ENCODE peak calls at places on chromosome 4, in six cellular contexts. One of them, this sample, is unnamed. For H3K4me1, the result is how much of the 10 kb centered on the place peaks cover.

GRCh38 chr4:156594619-156595018 is 377.0 kb downstream of the PDGFC start:
- DNase-seq in MM.1S: no peak
- DNase-seq in endothelial cell of umbilical vein: no peak
- DNase-seq in OCI-LY7: no peak
- DNase-seq in cardiac muscle cell: peak
- DNase-seq in suprapubic skin: no peak
- DNase-seq in this sample: no peak

GRCh38 chr4:81353861-81354260 is 117.8 kb downstream of the RASGEF1B start:
- DNase-seq in MM.1S: no peak
- DNase-seq in endothelial cell of umbilical vein: no peak
- DNase-seq in OCI-LY7: no peak
- DNase-seq in cardiac muscle cell: no peak
- DNase-seq in suprapubic skin: no peak
- DNase-seq in this sample: no peak

GRCh38 chr4:78695910-78696309 is 80.2 kb upstream of the BMP2K start:
- DNase-seq in MM.1S: no peak
- DNase-seq in endothelial cell of umbilical vein: no peak
- DNase-seq in OCI-LY7: no peak
- DNase-seq in cardiac muscle cell: no peak
- DNase-seq in suprapubic skin: no peak
- DNase-seq in this sample: no peak

GRCh38 chr4:156571146-156571545 is 400.5 kb downstream of the PDGFC start:
- DNase-seq in MM.1S: no peak
- DNase-seq in endothelial cell of umbilical vein: no peak
- DNase-seq in OCI-LY7: no peak
- DNase-seq in cardiac muscle cell: peak
- DNase-seq in suprapubic skin: no peak
- DNase-seq in this sample: no peak

GRCh38 chr4:139750099-139750498 is 84.5 kb downstream of the MGST2 start:
- DNase-seq in MM.1S: no peak
- DNase-seq in endothelial cell of umbilical vein: no peak
- DNase-seq in OCI-LY7: no peak
- DNase-seq in cardiac muscle cell: no peak
- DNase-seq in suprapubic skin: no peak
- DNase-seq in this sample: no peak

GRCh38 chr4:165715989-165716388 is 157.0 kb upstream of the TLL1 start:
- DNase-seq in MM.1S: no peak
- DNase-seq in endothelial cell of umbilical vein: no peak
- DNase-seq in OCI-LY7: no peak
- DNase-seq in cardiac muscle cell: no peak
- DNase-seq in suprapubic skin: no peak
- DNase-seq in this sample: no peak

GRCh38 chr4:147837435-147837834 is 105.5 kb downstream of the ARHGAP10 start:
- DNase-seq in MM.1S: no peak
- DNase-seq in endothelial cell of umbilical vein: no peak
- DNase-seq in OCI-LY7: peak
- DNase-seq in cardiac muscle cell: no peak
- DNase-seq in suprapubic skin: no peak
- DNase-seq in this sample: no peak

GRCh38 chr4:177596035-177596434 is 153.8 kb upstream of the AGA start:
- DNase-seq in MM.1S: no peak
- DNase-seq in endothelial cell of umbilical vein: no peak
- DNase-seq in OCI-LY7: no peak
- DNase-seq in cardiac muscle cell: peak
- DNase-seq in suprapubic skin: no peak
- DNase-seq in this sample: no peak

GRCh38 chr4:24656906-24657305 is 72.6 kb upstream of the DHX15 start:
- DNase-seq in MM.1S: no peak
- DNase-seq in endothelial cell of umbilical vein: no peak
- DNase-seq in OCI-LY7: no peak
- DNase-seq in cardiac muscle cell: no peak
- DNase-seq in suprapubic skin: no peak
- DNase-seq in this sample: no peak

GRCh38 chr4:110586137-110586850 is 36.6 kb downstream of the PITX2 start:
- DNase-seq in MM.1S: peak
- DNase-seq in endothelial cell of umbilical vein: peak
- DNase-seq in OCI-LY7: peak
- DNase-seq in cardiac muscle cell: peak
- DNase-seq in suprapubic skin: no peak
- DNase-seq in this sample: no peak

GRCh38 chr4:108068422-108068821 is 78.7 kb downstream of the HADH start:
- DNase-seq in MM.1S: peak
- DNase-seq in endothelial cell of umbilical vein: no peak
- DNase-seq in OCI-LY7: no peak
- DNase-seq in cardiac muscle cell: no peak
- DNase-seq in suprapubic skin: no peak
- DNase-seq in this sample: no peak

GRCh38 chr4:138702471-138702870 is 313.1 kb upstream of the NOCT start:
- DNase-seq in MM.1S: no peak
- DNase-seq in endothelial cell of umbilical vein: no peak
- DNase-seq in OCI-LY7: no peak
- DNase-seq in cardiac muscle cell: no peak
- DNase-seq in suprapubic skin: no peak
- DNase-seq in this sample: no peak

GRCh38 chr4:165398570-165398969 is 19.8 kb downstream of the CPE start:
- DNase-seq in MM.1S: no peak
- DNase-seq in endothelial cell of umbilical vein: peak
- DNase-seq in OCI-LY7: peak
- DNase-seq in cardiac muscle cell: peak
- DNase-seq in suprapubic skin: no peak
- DNase-seq in this sample: no peak

GRCh38 chr4:16140520-16141249 is 56.9 kb upstream of the PROM1 start:
- DNase-seq in MM.1S: no peak
- DNase-seq in endothelial cell of umbilical vein: peak
- DNase-seq in OCI-LY7: no peak
- DNase-seq in cardiac muscle cell: peak
- DNase-seq in suprapubic skin: no peak
- DNase-seq in this sample: no peak

GRCh38 chr4:136495076-136495475 is 1037.2 kb downstream of the PCDH18 start:
- DNase-seq in MM.1S: no peak
- DNase-seq in endothelial cell of umbilical vein: no peak
- DNase-seq in OCI-LY7: no peak
- DNase-seq in cardiac muscle cell: no peak
- DNase-seq in suprapubic skin: no peak
- DNase-seq in this sample: no peak

GRCh38 chr4:182768821-182769220 is 148.4 kb downstream of the DCTD start:
- DNase-seq in MM.1S: no peak
- DNase-seq in endothelial cell of umbilical vein: no peak
- DNase-seq in OCI-LY7: no peak
- DNase-seq in cardiac muscle cell: no peak
- DNase-seq in suprapubic skin: no peak
- DNase-seq in this sample: no peak

GRCh38 chr4:76981649-76982048 is 32.1 kb downstream of the SEPTIN11 start:
- DNase-seq in MM.1S: no peak
- DNase-seq in endothelial cell of umbilical vein: no peak
- DNase-seq in OCI-LY7: no peak
- DNase-seq in cardiac muscle cell: no peak
- DNase-seq in suprapubic skin: no peak
- DNase-seq in this sample: no peak
- H3K4me1 ChIP-seq in MM.1S: under half
- H3K4me1 ChIP-seq in endothelial cell of umbilical vein: half or more
- H3K4me1 ChIP-seq in OCI-LY7: under half
- H3K4me1 ChIP-seq in cardiac muscle cell: under half
- H3K4me1 ChIP-seq in suprapubic skin: under half
- H3K4me1 ChIP-seq in this sample: under half

GRCh38 chr4:59175588-59175987 is 2024.5 kb upstream of the ADGRL3 start:
- DNase-seq in MM.1S: no peak
- DNase-seq in endothelial cell of umbilical vein: no peak
- DNase-seq in OCI-LY7: no peak
- DNase-seq in cardiac muscle cell: no peak
- DNase-seq in suprapubic skin: no peak
- DNase-seq in this sample: no peak

GRCh38 chr4:59180161-59180560 is 2020.0 kb upstream of the ADGRL3 start:
- DNase-seq in MM.1S: no peak
- DNase-seq in endothelial cell of umbilical vein: no peak
- DNase-seq in OCI-LY7: no peak
- DNase-seq in cardiac muscle cell: no peak
- DNase-seq in suprapubic skin: no peak
- DNase-seq in this sample: no peak

GRCh38 chr4:59180969-59181368 is 2019.2 kb upstream of the ADGRL3 start:
- DNase-seq in MM.1S: peak
- DNase-seq in endothelial cell of umbilical vein: no peak
- DNase-seq in OCI-LY7: no peak
- DNase-seq in cardiac muscle cell: no peak
- DNase-seq in suprapubic skin: no peak
- DNase-seq in this sample: no peak

DNA sequence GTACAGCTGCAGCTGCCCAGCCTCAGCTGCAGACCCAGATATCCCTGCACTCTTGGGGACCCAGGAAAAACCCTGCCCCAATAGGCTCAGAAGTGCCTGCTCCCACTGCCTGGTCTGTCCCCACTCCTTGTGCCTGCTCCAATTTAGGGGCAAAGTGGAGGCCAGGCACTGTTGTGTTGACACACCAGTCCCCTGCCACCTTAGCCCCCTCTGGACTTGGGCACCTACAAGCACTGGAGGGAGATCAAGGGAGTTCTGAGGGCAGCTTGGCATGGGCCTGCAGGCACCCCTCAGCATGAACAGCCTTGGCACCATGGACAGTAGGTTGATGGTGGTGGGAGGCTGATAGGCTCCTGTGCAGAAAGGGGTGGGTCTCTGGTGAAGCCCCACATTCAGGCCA is 2020.8 kb upstream of the ADGRL3 start:
- DNase-seq in MM.1S: no peak
- DNase-seq in endothelial cell of umbilical vein: no peak
- DNase-seq in OCI-LY7: no peak
- DNase-seq in cardiac muscle cell: no peak
- DNase-seq in suprapubic skin: no peak
- DNase-seq in this sample: no peak
- H3K27ac ChIP-seq in MM.1S: no peak
- H3K27ac ChIP-seq in endothelial cell of umbilical vein: no peak
- H3K27ac ChIP-seq in OCI-LY7: no peak
- H3K27ac ChIP-seq in cardiac muscle cell: no peak
- H3K27ac ChIP-seq in suprapubic skin: no peak
- H3K27ac ChIP-seq in this sample: no peak

GRCh38 chr4:185592845-185593488 is 57.7 kb upstream of the PDLIM3 start:
- DNase-seq in MM.1S: peak
- DNase-seq in endothelial cell of umbilical vein: no peak
- DNase-seq in OCI-LY7: peak
- DNase-seq in cardiac muscle cell: no peak
- DNase-seq in suprapubic skin: no peak
- DNase-seq in this sample: no peak
- TF ChIP-seq CTCF in MM.1S: peak
- TF ChIP-seq CTCF in endothelial cell of umbilical vein: no peak
- TF ChIP-seq CTCF in OCI-LY7: no peak
- TF ChIP-seq CTCF in cardiac muscle cell: peak
- TF ChIP-seq CTCF in suprapubic skin: no peak
- TF ChIP-seq CTCF in this sample: no peak

GRCh38 chr4:1770245-1770644 is 22.8 kb upstream of the FGFR3 start:
- DNase-seq in MM.1S: no peak
- DNase-seq in endothelial cell of umbilical vein: no peak
- DNase-seq in OCI-LY7: no peak
- DNase-seq in cardiac muscle cell: no peak
- DNase-seq in suprapubic skin: no peak
- DNase-seq in this sample: no peak
- H3K4me1 ChIP-seq in MM.1S: under half
- H3K4me1 ChIP-seq in endothelial cell of umbilical vein: under half
- H3K4me1 ChIP-seq in OCI-LY7: under half
- H3K4me1 ChIP-seq in cardiac muscle cell: under half
- H3K4me1 ChIP-seq in suprapubic skin: half or more
- H3K4me1 ChIP-seq in this sample: under half

GRCh38 chr4:4455199-4455865 is 68.4 kb downstream of the NSG1 start:
- DNase-seq in MM.1S: peak
- DNase-seq in endothelial cell of umbilical vein: no peak
- DNase-seq in OCI-LY7: peak
- DNase-seq in cardiac muscle cell: no peak
- DNase-seq in suprapubic skin: no peak
- DNase-seq in this sample: no peak

GRCh38 chr4:4460759-4461158 is 73.9 kb downstream of the NSG1 start:
- DNase-seq in MM.1S: no peak
- DNase-seq in endothelial cell of umbilical vein: no peak
- DNase-seq in OCI-LY7: no peak
- DNase-seq in cardiac muscle cell: no peak
- DNase-seq in suprapubic skin: no peak
- DNase-seq in this sample: no peak

GRCh38 chr4:4456351-4456750 is 69.4 kb downstream of the NSG1 start:
- DNase-seq in MM.1S: no peak
- DNase-seq in endothelial cell of umbilical vein: peak
- DNase-seq in OCI-LY7: no peak
- DNase-seq in cardiac muscle cell: no peak
- DNase-seq in suprapubic skin: no peak
- DNase-seq in this sample: no peak

GRCh38 chr4:4456816-4457578 is 70.1 kb downstream of the NSG1 start:
- DNase-seq in MM.1S: no peak
- DNase-seq in endothelial cell of umbilical vein: no peak
- DNase-seq in OCI-LY7: peak
- DNase-seq in cardiac muscle cell: no peak
- DNase-seq in suprapubic skin: no peak
- DNase-seq in this sample: no peak

DNA sequence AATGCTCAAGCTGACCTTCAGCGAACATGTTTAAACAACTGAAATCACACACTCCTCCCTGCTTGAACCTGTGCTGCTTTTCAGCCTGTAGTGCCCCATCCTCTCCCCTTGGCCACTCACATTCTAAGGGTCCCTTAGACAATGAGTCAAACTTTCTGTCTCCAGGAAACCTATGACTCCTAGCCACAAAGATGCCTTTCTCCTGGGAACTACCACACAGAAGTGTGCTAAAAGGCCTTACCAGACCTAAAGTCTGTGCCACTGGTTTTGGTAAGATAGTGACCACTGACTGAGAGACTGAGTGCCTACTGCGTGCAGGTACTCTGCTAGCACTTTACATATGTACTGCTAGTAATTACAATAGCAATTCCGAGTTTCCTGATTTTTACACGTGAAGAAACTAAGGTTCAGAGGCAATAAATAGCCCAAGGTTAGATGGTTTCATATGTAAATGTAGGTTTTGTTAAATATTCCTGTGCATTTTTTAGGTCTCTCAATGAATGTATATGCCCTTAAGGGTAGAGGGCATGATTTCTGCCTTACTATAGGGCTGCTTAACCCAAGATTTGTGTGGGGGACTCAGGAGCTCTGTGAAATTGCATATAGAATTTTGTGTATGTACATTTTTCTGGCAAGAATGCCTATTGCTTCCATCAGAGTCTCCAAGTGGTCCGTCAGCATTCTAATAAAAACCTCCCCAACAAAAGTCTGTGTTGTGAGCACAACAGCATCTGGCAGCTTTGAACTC is 71.1 kb downstream of the NSG1 start:
- DNase-seq in MM.1S: no peak
- DNase-seq in endothelial cell of umbilical vein: peak
- DNase-seq in OCI-LY7: no peak
- DNase-seq in cardiac muscle cell: no peak
- DNase-seq in suprapubic skin: no peak
- DNase-seq in this sample: no peak
- H3K27ac ChIP-seq in MM.1S: peak
- H3K27ac ChIP-seq in endothelial cell of umbilical vein: no peak
- H3K27ac ChIP-seq in OCI-LY7: no peak
- H3K27ac ChIP-seq in cardiac muscle cell: no peak
- H3K27ac ChIP-seq in suprapubic skin: no peak
- H3K27ac ChIP-seq in this sample: no peak

GRCh38 chr4:28730304-28730703 is 1869.7 kb downstream of the STIM2 start:
- DNase-seq in MM.1S: no peak
- DNase-seq in endothelial cell of umbilical vein: no peak
- DNase-seq in OCI-LY7: no peak
- DNase-seq in cardiac muscle cell: no peak
- DNase-seq in suprapubic skin: no peak
- DNase-seq in this sample: no peak
- TF ChIP-seq CTCF in MM.1S: no peak
- TF ChIP-seq CTCF in endothelial cell of umbilical vein: no peak
- TF ChIP-seq CTCF in OCI-LY7: no peak
- TF ChIP-seq CTCF in cardiac muscle cell: no peak
- TF ChIP-seq CTCF in suprapubic skin: no peak
- TF ChIP-seq CTCF in this sample: no peak